ENCODE peak calls at places on chromosome 11, in nine cellular contexts. T, Q, I, C, S, W, N, F and B are unnamed samples.

GRCh38 chr11:75560644-75561043 is 1.4 kb upstream of the SERPINH1 start:
- DNase-seq in F (no peak), N (no peak), I (peak; percentile 52), T (no peak), Q (no peak), W (no peak), S (no peak), C (no peak), B (no peak)

GRCh38 chr11:32420937-32421532 is 14.3 kb downstream of the WT1 start:
- DNase-seq in N (no peak), I (peak; percentile 47), F (peak; percentile 83), C (no peak), Q (no peak), W (no peak), S (no peak), T (no peak), B (no peak)

GRCh38 chr11:100624346-100624745 is 62.7 kb upstream of the ARHGAP42 start:
- DNase-seq in T (no peak), I (peak; percentile 27), C (no peak), N (peak; percentile 8), F (no peak), S (no peak), Q (no peak), W (no peak), B (no peak)

GRCh38 chr11:64910451-64911093 is 6.4 kb downstream of the ATG2A start:
- DNase-seq in S (no peak), F (no peak), N (no peak), T (no peak), Q (no peak), I (no peak), C (no peak), W (no peak), B (no peak)

GRCh38 chr11:57647960-57648776 is 1.5 kb downstream of the YPEL4 start:
- DNase-seq in N (no peak), F (no peak), I (peak; percentile 16), Q (no peak), C (no peak), T (peak; percentile 43), S (no peak), W (no peak), B (no peak)

GRCh38 chr11:40285520-40285919 is 1173.9 kb downstream of the LRRC4C start:
- DNase-seq in Q (no peak), T (no peak), F (no peak), C (no peak), N (no peak), W (no peak), S (no peak), I (no peak), B (no peak)

GRCh38 chr11:16925495-16926065 is 88.6 kb downstream of the PLEKHA7 start:
- DNase-seq in F (peak; percentile 86), W (no peak), T (peak; percentile 80), I (peak; percentile 33), S (peak; percentile 85), N (peak; percentile 25), Q (peak; percentile 62), C (no peak), B (no peak)

GRCh38 chr11:7278314-7278917 is 26.7 kb downstream of the SYT9 start:
- DNase-seq in N (peak; percentile 57), W (peak; percentile 12), I (peak; percentile 61), C (peak; percentile 12), T (peak; percentile 52), Q (no peak), S (no peak), F (peak; percentile 61), B (no peak)

GRCh38 chr11:57619331-57619730 is 21.8 kb downstream of the SERPING1 start:
- DNase-seq in S (no peak), W (no peak), Q (no peak), I (no peak), C (no peak), T (no peak), F (no peak), N (no peak), B (no peak)

GRCh38 chr11:77065878-77066228 is 918 bp upstream of the CAPN5 start:
- DNase-seq in T (peak; percentile 68), S (no peak), I (peak; percentile 62), Q (peak; percentile 74), C (no peak), W (no peak), N (peak; percentile 73), F (no peak), B (no peak)

GRCh38 chr11:104968365-104968855 is at the start of gene CASP4:
- DNase-seq in S (no peak), T (peak; percentile 67), I (peak; percentile 85), W (peak; percentile 9), C (peak; percentile 66), F (peak; percentile 57), Q (peak; percentile 53), N (peak; percentile 89), B (peak; percentile 31)

GRCh38 chr11:123083623-123084029 is 21.7 kb upstream of the HSPA8 start:
- DNase-seq in Q (peak; percentile 93), W (peak; percentile 91), F (no peak), S (no peak), N (peak; percentile 99), C (peak; percentile 99), T (peak; percentile 88), I (peak; percentile 99), B (peak; percentile 83)

GRCh38 chr11:117095301-117096139 is 2.7 kb downstream of the SIK3 start:
- DNase-seq in T (no peak), S (no peak), Q (no peak), C (peak; percentile 56), N (peak; percentile 73), I (peak; percentile 56), F (no peak), W (no peak), B (no peak)
- H3K4me3 ChIP-seq in T (no peak overlapping the region), S (peak overlapping the region; percentile 85), Q (no peak overlapping the region), C (peak overlapping the region; percentile 82), N (peak overlapping the region; percentile 82), I (no peak overlapping the region), F (peak overlapping the region; percentile 92), W (no peak overlapping the region), B (no peak overlapping the region)

DNA sequence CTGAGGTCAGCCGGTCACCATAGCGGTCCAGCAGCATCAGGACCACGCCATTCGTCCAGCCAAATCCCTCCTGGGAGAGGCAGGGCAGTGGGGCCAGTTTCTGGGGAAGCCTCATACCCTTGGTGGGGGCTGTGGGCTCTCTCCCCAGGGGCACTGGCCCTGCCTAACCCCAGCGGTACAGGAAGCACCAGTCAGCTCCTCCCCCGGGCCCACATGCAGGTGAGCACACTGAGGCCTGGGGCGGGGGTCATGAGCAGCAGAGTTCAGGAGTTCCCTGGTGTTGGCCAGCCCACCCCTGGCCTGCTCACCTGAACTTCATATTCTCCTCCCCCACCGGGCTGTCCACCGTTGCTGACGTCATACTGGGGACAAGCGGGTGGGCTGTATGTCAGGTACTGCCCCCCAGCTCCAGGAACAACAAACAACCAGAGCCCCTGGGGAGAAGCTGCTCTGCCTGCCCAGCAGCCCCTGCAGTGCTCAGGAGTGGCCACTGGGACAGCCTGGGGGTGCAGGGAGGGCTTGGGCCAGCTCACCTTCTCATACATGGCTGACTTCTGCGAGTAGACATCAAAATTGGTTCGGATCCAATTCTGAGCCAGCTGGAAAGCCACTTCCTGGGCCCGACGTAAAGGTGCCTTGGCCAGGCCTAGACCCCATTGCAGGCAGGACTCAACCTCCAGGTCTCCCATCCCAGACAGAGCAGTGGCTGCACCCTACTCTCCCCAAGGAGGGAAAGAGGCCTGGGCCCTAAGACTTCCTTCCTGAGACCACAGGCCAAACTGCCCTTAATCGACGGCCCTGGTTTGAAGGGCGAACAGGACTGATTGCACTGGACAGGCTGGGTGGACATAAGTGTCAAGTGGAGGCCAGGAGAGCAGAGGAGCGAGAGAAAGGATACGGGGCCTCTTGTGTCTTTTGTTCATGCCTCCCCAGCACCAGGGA is 20.8 kb downstream of the TREH start:
- DNase-seq in N (no peak), I (no peak), F (no peak), S (no peak), W (no peak), C (no peak), T (no peak), Q (no peak), B (no peak)
- TF ChIP-seq CTCF in N (peak; percentile 6), I (peak; percentile 8), F (no peak), S (no peak), W (peak; percentile 25), C (no peak), T (no peak), Q (no peak), B (peak; percentile 25)

GRCh38 chr11:128942272-128942612 is 429 bp downstream of the TP53AIP1 start:
- DNase-seq in C (no peak), I (no peak), Q (no peak), W (no peak), S (no peak), F (no peak), T (no peak), N (no peak), B (no peak)

GRCh38 chr11:128940603-128941002 is 2.1 kb downstream of the TP53AIP1 start:
- DNase-seq in Q (no peak), C (no peak), S (no peak), N (no peak), W (no peak), I (no peak), T (no peak), F (no peak), B (no peak)

GRCh38 chr11:128940156-128940555 is 2.5 kb downstream of the TP53AIP1 start:
- DNase-seq in C (no peak), Q (no peak), S (no peak), T (no peak), F (peak; percentile 4), W (no peak), I (no peak), N (no peak), B (no peak)

GRCh38 chr11:128941573-128942271 is 949 bp downstream of the TP53AIP1 start:
- DNase-seq in F (no peak), S (no peak), Q (no peak), N (no peak), T (no peak), C (no peak), I (no peak), W (no peak), B (no peak)

DNA sequence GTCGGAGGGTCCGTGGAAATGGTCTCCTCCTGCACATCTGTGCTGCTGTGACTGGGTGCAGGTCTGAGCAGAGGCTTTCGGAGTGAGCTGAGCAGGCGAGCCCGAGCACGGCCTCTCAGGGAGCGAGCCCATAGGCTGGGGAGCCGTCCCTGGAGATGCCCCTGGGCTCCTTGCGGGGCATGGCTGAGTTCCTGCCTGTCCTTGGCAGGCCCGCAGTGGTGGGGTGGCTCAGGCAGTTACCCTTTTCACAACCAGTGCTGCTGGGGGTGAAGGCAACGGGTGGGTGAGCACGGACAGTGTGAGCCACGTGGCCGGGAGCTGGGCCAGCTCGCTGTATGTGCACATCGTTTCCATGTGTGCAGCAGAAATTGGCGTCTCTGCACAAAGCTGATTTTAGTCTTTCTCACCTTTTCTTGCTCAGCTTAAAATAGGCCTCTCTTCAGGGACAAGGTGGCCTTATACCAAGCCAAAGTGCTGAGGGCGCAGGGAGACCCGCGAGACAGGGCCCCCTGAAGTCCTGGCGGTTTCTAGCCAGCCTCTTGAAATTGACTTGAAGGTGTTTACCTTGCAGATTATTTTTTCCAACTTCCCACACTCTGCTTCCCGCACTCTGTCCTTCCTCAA is at the start of gene TP53AIP1:
- DNase-seq in S (no peak), Q (no peak), T (no peak), C (no peak), F (no peak), I (no peak), W (no peak), N (no peak), B (no peak)
- H3K4me3 ChIP-seq in S (no peak within 1 kb of the TSS), Q (no peak within 1 kb of the TSS), T (no peak within 1 kb of the TSS), C (no peak within 1 kb of the TSS), F (no peak within 1 kb of the TSS), I (no peak within 1 kb of the TSS), W (no peak within 1 kb of the TSS), N (no peak within 1 kb of the TSS), B (no peak within 1 kb of the TSS)

DNA sequence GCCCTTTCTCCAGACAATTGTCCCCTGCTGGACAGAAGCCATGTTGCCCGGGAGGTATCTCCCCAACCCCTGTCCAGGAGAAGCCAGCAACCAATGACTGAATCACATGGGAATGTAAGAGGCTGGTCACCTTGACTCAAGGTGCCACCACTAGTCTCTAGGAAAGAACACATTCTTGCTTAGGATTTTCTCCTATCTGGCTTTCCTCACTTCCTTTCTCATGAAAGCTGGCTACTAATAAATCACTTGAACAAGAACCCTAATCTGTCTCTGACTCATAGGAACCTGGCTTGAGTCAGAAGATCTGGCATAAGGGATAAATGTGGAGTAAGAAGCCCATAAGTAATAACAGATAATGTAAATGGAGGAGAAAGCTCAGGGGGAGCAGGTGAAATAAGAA is 101.4 kb upstream of the C11orf87 start:
- DNase-seq in T (peak; percentile 9), I (peak; percentile 48), N (peak; percentile 64), C (no peak), W (peak; percentile 29), S (no peak), Q (no peak), F (no peak), B (peak; percentile 78)
- TF ChIP-seq CTCF in T (no peak), I (no peak), N (no peak), C (no peak), W (no peak), S (no peak), Q (no peak), F (no peak), B (no peak)